ENCODE peak calls at places on chromosomes 1 and 21, in ten cellular contexts. O is prostate gland, H is suprapubic skin, Q is GM23338, T is mesenchymal stem cell, I is psoas muscle, F is PC-9, U is sigmoid colon, P is IMR-90, W is lower lobe of right lung. C is an unnamed sample. For H3K4me1 and H3K36me3, the result is how much of the 10 kb centered on the place peaks cover.

GRCh38 chr1:18812540-18812939 is 46.9 kb downstream of the TAS1R2 start:
- DNase-seq in O (no peak), H (no peak), Q (no peak), T (no peak), I (no peak), F (no peak), U (no peak), P (no peak), W (no peak), C (no peak)

GRCh38 chr1:172449585-172450523 is 6.0 kb upstream of the PIGC start:
- DNase-seq in O (no peak), H (no peak), Q (peak), T (peak), I (peak), F (peak), U (peak), P (peak), W (peak), C (peak)

GRCh38 chr1:93579891-93580290 is 101.7 kb downstream of the BCAR3 start:
- DNase-seq in O (peak), H (no peak), Q (no peak), T (peak), I (peak), F (peak), U (peak), P (peak), W (peak), C (no peak)

GRCh38 chr1:207938016-207938415 is 27.1 kb upstream of the CD34 start:
- DNase-seq in O (peak), H (no peak), Q (no peak), T (no peak), I (no peak), F (no peak), U (no peak), P (peak), W (no peak), C (peak)

GRCh38 chr21:36441715-36442114 is 38.2 kb downstream of the CLDN14 start:
- DNase-seq in O (no peak), H (no peak), Q (no peak), T (no peak), I (no peak), F (no peak), U (no peak), P (no peak), W (no peak), C (no peak)

GRCh38 chr21:45990049-45990711 is 8.6 kb downstream of the COL6A1 start:
- DNase-seq in O (no peak), H (no peak), Q (no peak), T (no peak), I (peak), F (no peak), U (peak), P (no peak), W (peak), C (no peak)

GRCh38 chr21:33396966-33397365 is 6.2 kb upstream of the IFNGR2 start:
- DNase-seq in O (no peak), H (no peak), Q (no peak), T (peak), I (no peak), F (no peak), U (no peak), P (peak), W (no peak), C (no peak)

GRCh38 chr1:2339206-2340085 is 51.9 kb downstream of the MORN1 start:
- DNase-seq in O (no peak), H (no peak), Q (no peak), T (no peak), I (peak), F (no peak), U (no peak), P (no peak), W (no peak), C (no peak)

GRCh38 chr1:182676321-182676720 is 8.1 kb downstream of the RGS8 start:
- DNase-seq in O (no peak), H (no peak), Q (no peak), T (no peak), I (no peak), F (no peak), U (no peak), P (no peak), W (no peak), C (no peak)

GRCh38 chr1:229862017-229862774 is 204.8 kb upstream of the GALNT2 start:
- DNase-seq in O (no peak), H (no peak), Q (peak), T (peak), I (no peak), F (no peak), U (no peak), P (no peak), W (no peak), C (no peak)

GRCh38 chr1:5267603-5268235 is 613.3 kb downstream of the AJAP1 start:
- DNase-seq in O (no peak), H (peak), Q (no peak), T (no peak), I (no peak), F (no peak), U (no peak), P (no peak), W (no peak), C (no peak)

GRCh38 chr21:42645211-42646075 is 8.0 kb upstream of the PDE9A start:
- DNase-seq in O (no peak), H (no peak), Q (no peak), T (no peak), I (peak), F (no peak), U (no peak), P (no peak), W (no peak), C (no peak)

GRCh38 chr1:78280626-78281025 is 210.1 kb upstream of the PTGFR start:
- DNase-seq in O (no peak), H (no peak), Q (no peak), T (no peak), I (no peak), F (no peak), U (no peak), P (no peak), W (no peak), C (no peak)

GRCh38 chr1:246416261-246416660 is 90.8 kb downstream of the SMYD3 start:
- DNase-seq in O (no peak), H (no peak), Q (no peak), T (no peak), I (no peak), F (no peak), U (no peak), P (no peak), W (no peak), C (no peak)

DNA sequence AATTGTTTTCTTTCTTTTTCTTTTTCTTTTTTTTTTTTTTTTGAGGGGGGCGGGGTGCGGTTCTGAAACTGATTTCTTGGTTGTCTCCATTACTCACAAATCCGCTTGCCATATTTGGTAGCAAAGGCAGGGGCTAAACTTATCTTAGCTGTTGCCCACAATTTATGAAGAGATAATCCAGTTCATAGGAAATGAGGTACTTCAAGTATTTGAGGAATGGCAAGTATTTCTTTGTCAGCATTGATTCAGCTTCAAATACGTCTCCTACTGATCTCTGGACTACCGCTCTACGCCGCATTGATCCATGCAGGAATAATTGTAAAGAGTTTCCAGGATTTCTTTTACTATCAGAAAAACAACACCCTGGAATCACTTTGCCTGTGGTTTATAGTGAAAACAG is 289.2 kb upstream of the DPYD start:
- DNase-seq in O (no peak), H (no peak), Q (peak), T (peak), I (no peak), F (peak), U (no peak), P (peak), W (no peak), C (no peak)
- H3K4me3 ChIP-seq in O (no peak), H (no peak), Q (no peak), T (peak), I (no peak), F (no peak), U (no peak), P (peak), W (no peak), C (no peak)

DNA sequence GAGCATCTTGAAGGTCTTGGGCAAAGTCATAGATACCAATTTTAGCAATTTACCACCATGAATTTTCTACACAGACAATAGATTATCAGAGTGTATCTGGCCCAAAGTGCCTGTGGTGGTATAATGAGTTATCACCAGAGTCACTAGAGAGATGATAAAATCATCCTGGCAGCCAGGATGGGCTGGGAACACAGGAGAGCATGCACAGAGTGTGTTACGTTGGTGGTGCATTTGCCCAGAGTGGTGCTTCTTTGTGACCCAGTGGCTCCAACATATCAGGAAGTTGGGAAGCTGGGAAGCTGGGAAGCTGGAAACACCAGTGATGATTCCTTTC is 236.7 kb upstream of the PROX1 start:
- DNase-seq in O (no peak), H (no peak), Q (no peak), T (no peak), I (no peak), F (no peak), U (no peak), P (no peak), W (no peak), C (no peak)
- H3K4me1 ChIP-seq in O (under half), H (under half), Q (under half), T (under half), I (under half), F (under half), U (under half), P (under half), W (under half), C (under half)

GRCh38 chr1:236810018-236810417 is 14.9 kb downstream of the MTR start:
- DNase-seq in O (no peak), H (no peak), Q (no peak), T (no peak), I (no peak), F (no peak), U (no peak), P (peak), W (no peak), C (no peak)
- H3K36me3 ChIP-seq in O (under half), H (half or more), Q (under half), T (half or more), I (under half), F (under half), U (under half), P (under half), W (half or more), C (under half)

DNA sequence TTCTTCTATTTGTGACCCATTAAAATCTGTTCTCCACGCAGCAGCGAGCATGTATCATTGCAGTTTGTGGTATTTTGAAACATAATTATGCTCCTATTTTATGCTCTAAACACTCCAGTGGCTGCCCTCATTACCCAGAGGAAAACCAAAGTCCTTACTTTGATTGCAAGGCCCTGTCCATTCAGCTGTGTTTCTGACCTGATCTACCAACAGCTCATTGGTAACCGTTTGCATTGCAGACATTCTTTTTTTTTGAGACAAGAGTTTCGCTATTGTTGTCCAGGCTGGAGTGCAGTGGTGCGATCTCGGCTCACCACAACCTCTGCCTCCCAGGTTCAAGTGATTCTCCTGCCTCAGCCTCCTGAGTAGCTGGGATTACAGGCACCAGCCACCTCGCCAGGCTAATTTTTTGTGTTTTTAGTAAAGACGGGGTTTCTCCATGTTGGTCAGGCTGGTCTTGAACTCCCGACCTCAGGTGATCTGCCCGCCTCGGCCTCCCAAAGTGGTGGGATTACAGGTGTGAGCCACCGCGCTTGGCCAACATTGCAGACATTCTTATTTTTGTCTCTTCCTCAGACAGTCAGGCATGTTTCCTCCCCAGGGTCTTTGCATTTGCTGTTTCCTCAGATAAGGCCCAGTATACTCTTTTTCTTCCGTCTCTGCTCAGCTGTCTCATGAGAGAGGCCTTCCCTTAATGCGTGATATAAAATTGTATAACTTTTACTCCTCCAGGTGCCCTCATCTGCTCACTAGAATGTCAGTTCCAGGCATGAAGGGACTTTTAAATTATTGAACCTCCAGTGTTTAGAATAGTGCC is 32.5 kb downstream of the THRAP3 start:
- DNase-seq in O (no peak), H (no peak), Q (no peak), T (no peak), I (no peak), F (no peak), U (no peak), P (no peak), W (no peak), C (no peak)
- H3K4me3 ChIP-seq in O (no peak), H (no peak), Q (no peak), T (no peak), I (peak), F (peak), U (no peak), P (no peak), W (no peak), C (no peak)

GRCh38 chr1:51689643-51690042 is 72.8 kb downstream of the OSBPL9 start:
- DNase-seq in O (no peak), H (no peak), Q (peak), T (no peak), I (no peak), F (no peak), U (no peak), P (no peak), W (no peak), C (no peak)
- H3K4me1 ChIP-seq in O (under half), H (under half), Q (under half), T (under half), I (half or more), F (under half), U (under half), P (under half), W (under half), C (under half)

DNA sequence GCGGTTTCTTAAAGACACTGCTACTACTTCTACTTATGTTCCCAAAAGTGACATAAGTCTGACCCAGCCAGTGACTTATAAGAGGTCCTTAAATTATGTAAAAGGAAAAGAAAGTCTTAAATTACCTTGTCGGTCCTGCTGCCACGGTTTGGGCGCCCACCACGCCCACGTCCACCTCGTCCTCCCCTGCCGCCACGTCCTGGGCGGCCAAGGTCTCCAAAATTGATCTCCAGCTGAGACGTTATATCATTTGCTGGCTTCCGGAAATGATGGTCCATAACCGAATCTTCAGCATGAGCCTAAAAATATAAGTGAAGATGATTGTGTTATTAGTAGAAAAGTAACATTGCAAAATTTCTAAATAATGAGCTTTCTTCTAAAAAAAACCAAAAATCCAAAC is 15.2 kb downstream of the SERBP1 start:
- DNase-seq in O (no peak), H (no peak), Q (no peak), T (no peak), I (no peak), F (no peak), U (no peak), P (no peak), W (no peak), C (no peak)
- H3K36me3 ChIP-seq in O (under half), H (half or more), Q (half or more), T (half or more), I (under half), F (half or more), U (under half), P (under half), W (half or more), C (half or more)

DNA sequence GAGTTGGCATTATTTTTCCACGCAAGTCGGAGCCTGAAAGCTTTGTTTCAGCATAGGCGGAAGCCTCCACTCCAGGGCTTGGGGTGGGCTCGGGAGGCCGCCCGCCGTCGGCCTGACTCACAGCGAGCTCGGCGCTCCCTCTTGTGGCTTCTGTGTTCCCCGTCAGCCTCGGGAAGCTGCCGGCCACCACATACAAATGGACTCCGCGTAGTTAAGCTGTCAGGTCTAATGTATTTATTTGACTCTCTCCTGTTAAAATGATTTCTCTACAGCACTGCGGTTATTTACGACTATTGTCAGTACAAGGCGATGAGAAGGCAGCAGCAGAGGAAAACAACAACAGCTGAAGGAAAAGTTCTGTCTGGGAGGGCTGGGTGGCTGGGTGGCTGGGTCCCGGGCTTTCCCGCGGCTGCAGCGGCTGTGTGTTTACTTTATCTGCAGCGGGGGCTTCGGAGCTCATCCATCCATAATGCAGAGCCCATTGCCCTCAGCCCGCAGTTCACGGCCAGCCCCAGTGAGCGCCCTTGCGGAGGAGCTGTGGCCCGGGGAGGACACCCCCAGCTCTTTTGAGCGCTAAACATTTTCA is 375.7 kb upstream of the CAMK1G start:
- DNase-seq in O (peak), H (no peak), Q (peak), T (peak), I (peak), F (peak), U (peak), P (peak), W (peak), C (peak)
- H3K4me3 ChIP-seq in O (no peak), H (peak), Q (peak), T (peak), I (peak), F (no peak), U (peak), P (no peak), W (peak), C (peak)